ENCODE peak calls at places on chromosome 21, in six cellular contexts. E, Z, U, Q, F and A are unnamed samples.

GRCh38 chr21:37145635-37146111 is 72.6 kb downstream of the TTC3 start:
- DNase-seq in Z (peak), Q (peak), F (no peak), E (no peak), U (no peak), A (no peak)

GRCh38 chr21:36260030-36260787 is 59.8 kb upstream of the MORC3 start:
- DNase-seq in E (peak), U (no peak), Z (peak), Q (peak), F (no peak), A (peak)

GRCh38 chr21:41706678-41707077 is 60.2 kb downstream of the RIPK4 start:
- DNase-seq in F (no peak), E (no peak), Q (peak), Z (peak), U (no peak), A (no peak)

GRCh38 chr21:37219766-37220432 is 47.2 kb downstream of the VPS26C start:
- DNase-seq in F (no peak), Z (no peak), Q (no peak), E (no peak), U (no peak), A (no peak)

GRCh38 chr21:17050646-17051045 is 462.2 kb upstream of the CXADR start:
- DNase-seq in Q (no peak), F (no peak), E (no peak), Z (no peak), U (no peak), A (no peak)

GRCh38 chr21:26846036-26846931 is 1.1 kb upstream of the ADAMTS1 start:
- DNase-seq in U (peak), Z (peak), Q (peak), E (peak), F (no peak), A (peak)

GRCh38 chr21:46486481-46487000 is 27.9 kb downstream of the DIP2A start:
- DNase-seq in Q (no peak), Z (peak), U (no peak), E (no peak), F (no peak), A (no peak)

GRCh38 chr21:38861006-38861405 is 55.3 kb downstream of the ETS2 start:
- DNase-seq in E (no peak), U (no peak), Z (no peak), F (no peak), Q (no peak), A (no peak)

GRCh38 chr21:32423320-32423719 is 10.8 kb downstream of the EVA1C start:
- DNase-seq in E (no peak), F (no peak), Z (peak), Q (no peak), U (no peak), A (no peak)

GRCh38 chr21:36209626-36210171 is 53.1 kb downstream of the DOP1B start:
- DNase-seq in F (no peak), E (peak), Z (peak), Q (peak), U (peak), A (peak)

GRCh38 chr21:16377120-16377658 is 647.4 kb downstream of the USP25 start:
- DNase-seq in E (no peak), Q (no peak), U (no peak), F (no peak), Z (no peak), A (no peak)

GRCh38 chr21:36250423-36251075 is 69.4 kb upstream of the MORC3 start:
- DNase-seq in Q (peak), U (peak), E (no peak), Z (no peak), F (no peak), A (no peak)

GRCh38 chr21:25607812-25608737 is 794 bp upstream of the MRPL39 start:
- DNase-seq in U (peak), Q (peak), E (peak), Z (peak), F (peak), A (peak)

GRCh38 chr21:41449613-41450012 is 23.6 kb downstream of the MX1 start:
- DNase-seq in Z (no peak), U (no peak), F (no peak), E (no peak), Q (no peak), A (no peak)

GRCh38 chr21:8994640-8995511 is 1526.5 kb upstream of the TPTE start:
- DNase-seq in E (no peak), U (no peak), Q (no peak), Z (no peak), F (no peak), A (no peak)

GRCh38 chr21:45987121-45987711 is 5.6 kb downstream of the COL6A1 start:
- DNase-seq in Q (no peak), E (no peak), F (no peak), U (no peak), Z (no peak), A (no peak)

GRCh38 chr21:29470397-29470796 is 171.7 kb downstream of the BACH1 start:
- DNase-seq in F (no peak), Z (peak), E (peak), Q (no peak), U (no peak), A (no peak)

GRCh38 chr21:37571442-37571841 is 204.9 kb downstream of the DYRK1A start:
- DNase-seq in Z (no peak), U (no peak), E (no peak), F (no peak), Q (no peak), A (no peak)

GRCh38 chr21:44626673-44627143 is at the start of gene KRTAP10-9:
- DNase-seq in E (no peak), F (no peak), Z (no peak), U (no peak), Q (no peak), A (no peak)

GRCh38 chr21:44619886-44620285 is 7.0 kb upstream of the KRTAP10-9 start:
- DNase-seq in F (no peak), Q (no peak), U (no peak), E (no peak), Z (no peak), A (no peak)

GRCh38 chr21:44625756-44626155 is 1.1 kb upstream of the KRTAP10-9 start:
- DNase-seq in U (no peak), Q (no peak), Z (no peak), F (no peak), E (no peak), A (no peak)

GRCh38 chr21:44626262-44626661 is 631 bp upstream of the KRTAP10-9 start:
- DNase-seq in E (no peak), F (no peak), Z (no peak), Q (no peak), U (no peak), A (no peak)

GRCh38 chr21:44623575-44623974 is 3.3 kb upstream of the KRTAP10-9 start:
- DNase-seq in Q (no peak), E (no peak), U (no peak), F (no peak), Z (no peak), A (no peak)
- H2BK15ac ChIP-seq in Q (no peak), E (no peak), U (no peak), F (no peak), Z (no peak), A (no peak)

GRCh38 chr21:33825898-33826297 is 89.7 kb downstream of the ATP5PO start:
- DNase-seq in U (no peak), Q (no peak), Z (peak), E (peak), F (no peak), A (no peak)
- H3K27ac ChIP-seq in U (no peak), Q (no peak), Z (peak), E (peak), F (no peak), A (no peak)

GRCh38 chr21:42848932-42849758 is 30.2 kb downstream of the WDR4 start:
- DNase-seq in F (no peak), U (no peak), Q (no peak), E (no peak), Z (no peak), A (no peak)

GRCh38 chr21:42846221-42846620 is 33.1 kb downstream of the WDR4 start:
- DNase-seq in F (no peak), Z (no peak), E (no peak), Q (no peak), U (no peak), A (no peak)

GRCh38 chr21:42849759-42850412 is 29.5 kb downstream of the WDR4 start:
- DNase-seq in F (no peak), Q (no peak), Z (no peak), U (no peak), E (no peak), A (no peak)

GRCh38 chr21:42847051-42847707 is 32.2 kb downstream of the WDR4 start:
- DNase-seq in U (peak), F (no peak), Q (no peak), E (no peak), Z (no peak), A (no peak)

DNA sequence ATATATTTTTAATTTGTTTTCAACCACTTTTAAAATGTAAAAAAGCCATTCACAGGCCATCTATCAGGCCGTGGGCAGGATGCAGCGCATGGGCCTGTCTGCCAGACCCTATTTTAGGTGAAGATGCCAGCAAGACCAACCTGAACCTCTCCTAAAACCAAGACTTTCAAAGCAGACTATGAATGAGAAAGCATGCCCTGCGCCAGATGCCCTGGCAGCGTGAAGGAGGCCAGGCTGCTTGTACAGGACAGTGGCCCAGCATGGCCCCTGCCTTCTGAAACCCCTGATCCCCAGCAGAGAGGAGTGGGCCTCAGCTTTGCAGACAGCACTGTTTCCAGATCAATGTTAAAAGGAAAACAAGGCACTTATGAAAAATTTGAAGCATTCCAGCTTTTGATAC is 31.6 kb downstream of the WDR4 start:
- DNase-seq in Z (no peak), F (no peak), Q (no peak), E (no peak), U (no peak), A (no peak)
- H2BK15ac ChIP-seq in Z (no peak), F (no peak), Q (no peak), E (no peak), U (no peak), A (no peak)

DNA sequence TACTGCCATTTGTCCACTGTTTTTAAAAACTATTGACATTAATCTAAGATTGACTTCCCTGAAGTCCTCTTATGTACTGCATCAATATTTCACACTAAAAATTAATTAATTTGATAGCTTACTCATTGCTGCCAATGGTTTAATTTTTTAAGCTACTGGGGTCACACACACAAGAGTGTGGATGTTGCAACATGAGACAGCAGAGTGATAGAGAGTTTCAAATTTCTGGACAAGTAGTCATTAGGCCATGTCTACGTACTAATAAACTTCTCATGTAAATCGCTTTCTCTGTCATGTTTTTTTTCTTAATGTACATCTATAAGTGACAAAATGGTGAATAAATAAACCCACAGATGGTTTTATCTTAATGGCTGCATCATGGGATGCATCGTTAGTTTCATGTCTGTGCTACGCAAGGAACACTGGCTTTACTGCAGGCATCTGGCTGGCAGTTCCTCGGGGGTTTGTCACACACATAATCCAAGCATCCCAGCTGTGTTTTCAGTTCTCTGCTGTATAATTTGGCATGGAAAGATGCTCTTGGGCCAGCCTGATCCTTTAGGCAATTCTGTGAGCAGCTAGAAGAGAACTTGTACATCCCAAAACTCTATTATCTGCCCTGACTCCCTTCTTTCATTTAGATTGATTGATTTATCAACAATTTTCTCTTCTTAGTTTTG is 16.4 kb upstream of the CHODL start:
- DNase-seq in U (no peak), Q (no peak), F (no peak), Z (no peak), E (no peak), A (no peak)
- H3K27ac ChIP-seq in U (no peak), Q (no peak), F (no peak), Z (no peak), E (no peak), A (no peak)

DNA sequence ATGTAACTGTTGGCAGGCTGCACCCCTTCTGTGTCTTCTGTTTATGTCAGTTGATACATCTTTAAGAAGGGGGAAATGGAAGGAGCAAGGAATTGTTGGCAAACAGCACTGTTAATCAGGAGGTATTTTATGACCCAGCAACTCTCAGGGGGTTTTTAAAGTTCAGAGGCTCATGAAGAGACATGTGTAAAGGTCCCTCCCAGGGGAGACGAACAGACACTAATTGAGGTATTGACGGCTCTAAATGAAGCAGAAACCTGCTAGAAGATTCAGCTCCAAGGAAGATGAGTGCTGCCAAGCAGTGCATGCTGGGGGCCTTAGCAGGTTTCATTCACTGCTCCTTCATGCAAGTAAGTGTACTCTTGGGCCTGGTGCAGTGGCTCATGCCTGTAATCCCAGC is 337.7 kb downstream of the PCP4 start:
- DNase-seq in U (no peak), Z (no peak), E (no peak), F (no peak), Q (no peak), A (no peak)
- H2BK15ac ChIP-seq in U (no peak), Z (no peak), E (no peak), F (no peak), Q (no peak), A (no peak)

DNA sequence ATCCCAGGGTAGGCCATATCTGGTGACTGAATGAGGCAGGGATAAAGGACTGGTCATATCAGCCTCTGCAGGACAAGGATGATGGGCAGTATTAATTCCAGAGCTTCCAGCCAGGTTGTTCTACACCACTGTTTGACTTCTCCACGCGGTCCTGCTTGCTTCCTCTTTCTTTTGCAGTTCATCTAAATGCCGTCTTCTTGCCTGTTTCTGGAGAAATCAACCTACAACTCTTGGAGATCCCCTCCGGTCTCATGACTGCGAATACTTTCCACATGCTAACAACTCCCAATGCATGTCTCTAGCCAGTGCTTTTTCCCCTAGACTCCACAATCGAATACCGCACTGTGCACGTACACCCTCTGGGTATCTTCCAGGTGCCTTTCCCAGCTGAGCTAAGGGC is 14.1 kb upstream of the TIAM1 start:
- DNase-seq in U (no peak), F (no peak), Q (no peak), Z (no peak), E (no peak), A (no peak)
- H3K27ac ChIP-seq in U (no peak), F (no peak), Q (no peak), Z (no peak), E (no peak), A (no peak)

GRCh38 chr21:14842641-14843040 is 222.2 kb downstream of the NRIP1 start:
- DNase-seq in E (no peak), Z (no peak), Q (no peak), U (no peak), F (no peak), A (no peak)
- H2BK15ac ChIP-seq in E (no peak), Z (no peak), Q (no peak), U (no peak), F (no peak), A (no peak)

GRCh38 chr21:44920694-44921604 is at the start of gene ITGB2:
- DNase-seq in E (no peak), F (no peak), Z (no peak), U (no peak), Q (no peak), A (no peak)
- H3K27ac ChIP-seq in E (no peak), F (no peak), Z (no peak), U (no peak), Q (no peak), A (no peak)